ENCODE peak calls at places on chromosomes 2 and 18, in six cellular contexts. One of them, this sample, is unnamed.

GRCh38 chr2:222907790-222908431 is 47.1 kb downstream of the ACSL3 start:
- DNase-seq in fibroblast of lung: peak
- DNase-seq in GM12864: no peak
- DNase-seq in GM23338: peak
- DNase-seq in endothelial cell: no peak
- DNase-seq in HCT116: no peak
- DNase-seq in this sample: no peak

GRCh38 chr2:147686365-147686764 is 158.5 kb upstream of the ACVR2A start:
- DNase-seq in GM23338: no peak
- DNase-seq in endothelial cell: no peak
- DNase-seq in fibroblast of lung: no peak
- DNase-seq in GM12864: no peak
- DNase-seq in HCT116: no peak
- DNase-seq in this sample: no peak

GRCh38 chr2:77469086-77469485 is 53.1 kb downstream of the LRRTM4 start:
- DNase-seq in GM23338: no peak
- DNase-seq in endothelial cell: no peak
- DNase-seq in fibroblast of lung: no peak
- DNase-seq in HCT116: no peak
- DNase-seq in GM12864: no peak
- DNase-seq in this sample: no peak

GRCh38 chr2:235827585-235827992 is 333.7 kb downstream of the AGAP1 start:
- DNase-seq in HCT116: peak
- DNase-seq in GM12864: no peak
- DNase-seq in endothelial cell: no peak
- DNase-seq in GM23338: no peak
- DNase-seq in fibroblast of lung: peak
- DNase-seq in this sample: no peak

GRCh38 chr2:182415771-182416170 is 11.1 kb downstream of the PDE1A start:
- DNase-seq in endothelial cell: no peak
- DNase-seq in GM23338: no peak
- DNase-seq in GM12864: no peak
- DNase-seq in HCT116: no peak
- DNase-seq in fibroblast of lung: no peak
- DNase-seq in this sample: no peak

GRCh38 chr2:60806988-60807681 is 51.1 kb downstream of the PAPOLG start:
- DNase-seq in fibroblast of lung: peak
- DNase-seq in endothelial cell: no peak
- DNase-seq in GM12864: peak
- DNase-seq in GM23338: no peak
- DNase-seq in HCT116: no peak
- DNase-seq in this sample: peak

GRCh38 chr2:28452534-28453081 is 43.3 kb upstream of the PLB1 start:
- DNase-seq in GM23338: peak
- DNase-seq in endothelial cell: peak
- DNase-seq in HCT116: peak
- DNase-seq in GM12864: no peak
- DNase-seq in fibroblast of lung: peak
- DNase-seq in this sample: peak

GRCh38 chr2:45782436-45782835 is 131.0 kb downstream of the PRKCE start:
- DNase-seq in GM23338: no peak
- DNase-seq in GM12864: no peak
- DNase-seq in HCT116: no peak
- DNase-seq in endothelial cell: no peak
- DNase-seq in fibroblast of lung: no peak
- DNase-seq in this sample: no peak

GRCh38 chr2:109348645-109349554 is 219.9 kb downstream of the SH3RF3 start:
- DNase-seq in endothelial cell: no peak
- DNase-seq in GM12864: no peak
- DNase-seq in GM23338: no peak
- DNase-seq in fibroblast of lung: no peak
- DNase-seq in HCT116: no peak
- DNase-seq in this sample: no peak

GRCh38 chr2:241913703-241914102 is 44.2 kb downstream of the RTP5 start:
- DNase-seq in HCT116: no peak
- DNase-seq in GM23338: no peak
- DNase-seq in GM12864: no peak
- DNase-seq in endothelial cell: no peak
- DNase-seq in fibroblast of lung: no peak
- DNase-seq in this sample: no peak

GRCh38 chr2:73838889-73839539 is 10.3 kb downstream of the STAMBP start:
- DNase-seq in endothelial cell: no peak
- DNase-seq in HCT116: no peak
- DNase-seq in fibroblast of lung: no peak
- DNase-seq in GM12864: no peak
- DNase-seq in GM23338: no peak
- DNase-seq in this sample: no peak

GRCh38 chr18:62523631-62524442 is 1.0 kb downstream of the ZCCHC2 start:
- DNase-seq in GM12864: no peak
- DNase-seq in fibroblast of lung: peak
- DNase-seq in endothelial cell: peak
- DNase-seq in HCT116: no peak
- DNase-seq in GM23338: peak
- DNase-seq in this sample: no peak

GRCh38 chr2:101860157-101860556 is 131.6 kb upstream of the IL1R2 start:
- DNase-seq in HCT116: no peak
- DNase-seq in fibroblast of lung: no peak
- DNase-seq in GM23338: peak
- DNase-seq in endothelial cell: no peak
- DNase-seq in GM12864: no peak
- DNase-seq in this sample: no peak

GRCh38 chr2:172993924-172994717 is 81.5 kb upstream of the MAP3K20 start:
- DNase-seq in GM12864: no peak
- DNase-seq in GM23338: no peak
- DNase-seq in HCT116: no peak
- DNase-seq in fibroblast of lung: no peak
- DNase-seq in endothelial cell: no peak
- DNase-seq in this sample: no peak

GRCh38 chr2:102181919-102182635 is 4.7 kb upstream of the IL1RL2 start:
- DNase-seq in GM12864: no peak
- DNase-seq in HCT116: no peak
- DNase-seq in fibroblast of lung: peak
- DNase-seq in endothelial cell: no peak
- DNase-seq in GM23338: no peak
- DNase-seq in this sample: no peak

GRCh38 chr2:242020196-242021004 is 150.9 kb downstream of the RTP5 start:
- DNase-seq in fibroblast of lung: peak
- DNase-seq in GM23338: no peak
- DNase-seq in HCT116: no peak
- DNase-seq in endothelial cell: no peak
- DNase-seq in GM12864: no peak
- DNase-seq in this sample: no peak

GRCh38 chr2:4673025-4673489 is 969.7 kb downstream of the DCDC2C start:
- DNase-seq in HCT116: no peak
- DNase-seq in endothelial cell: no peak
- DNase-seq in GM23338: peak
- DNase-seq in fibroblast of lung: peak
- DNase-seq in GM12864: no peak
- DNase-seq in this sample: no peak

GRCh38 chr2:70995227-70995729 is 605 bp upstream of the TEX261 start:
- DNase-seq in GM12864: no peak
- DNase-seq in fibroblast of lung: peak
- DNase-seq in HCT116: peak
- DNase-seq in endothelial cell: no peak
- DNase-seq in GM23338: peak
- DNase-seq in this sample: no peak

GRCh38 chr2:74188018-74188601 is 9.4 kb upstream of the MOB1A start:
- DNase-seq in HCT116: peak
- DNase-seq in GM23338: peak
- DNase-seq in endothelial cell: no peak
- DNase-seq in fibroblast of lung: peak
- DNase-seq in GM12864: no peak
- DNase-seq in this sample: no peak

GRCh38 chr2:131076707-131077106 is 16.6 kb downstream of the FAM168B start:
- DNase-seq in fibroblast of lung: peak
- DNase-seq in GM23338: no peak
- DNase-seq in GM12864: no peak
- DNase-seq in HCT116: no peak
- DNase-seq in endothelial cell: no peak
- DNase-seq in this sample: no peak

GRCh38 chr2:220664272-220665107 is 907.6 kb downstream of the EPHA4 start:
- DNase-seq in HCT116: no peak
- DNase-seq in GM12864: no peak
- DNase-seq in fibroblast of lung: peak
- DNase-seq in GM23338: no peak
- DNase-seq in endothelial cell: no peak
- DNase-seq in this sample: no peak

GRCh38 chr2:134636714-134637113 is 82.1 kb downstream of the TMEM163 start:
- DNase-seq in endothelial cell: no peak
- DNase-seq in GM23338: no peak
- DNase-seq in HCT116: no peak
- DNase-seq in GM12864: no peak
- DNase-seq in fibroblast of lung: no peak
- DNase-seq in this sample: no peak

DNA sequence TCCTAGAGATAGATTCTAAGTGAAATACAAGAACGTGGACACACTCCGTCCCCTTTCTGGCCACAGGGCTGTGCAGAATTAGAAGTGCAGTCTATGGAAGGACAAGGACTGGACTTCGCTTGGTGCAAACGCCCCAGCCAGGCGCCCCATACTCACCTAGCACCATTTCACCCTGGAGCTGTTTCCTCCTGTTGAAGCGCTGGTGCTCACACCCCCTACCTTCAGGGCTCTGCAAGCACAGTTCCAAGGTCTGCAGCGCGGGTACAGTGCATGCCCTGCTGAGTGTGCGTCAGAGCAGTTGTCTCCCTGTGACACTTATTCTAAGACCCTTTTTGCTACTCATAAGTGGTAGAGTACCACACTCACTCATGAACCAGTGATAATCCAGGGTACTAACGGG is 3.0 kb downstream of the HPCAL1 start:
- DNase-seq in endothelial cell: peak
- DNase-seq in GM23338: peak
- DNase-seq in GM12864: no peak
- DNase-seq in HCT116: no peak
- DNase-seq in fibroblast of lung: no peak
- DNase-seq in this sample: no peak
- TF ChIP-seq CTCF in endothelial cell: no peak
- TF ChIP-seq CTCF in GM23338: peak
- TF ChIP-seq CTCF in GM12864: peak
- TF ChIP-seq CTCF in HCT116: peak
- TF ChIP-seq CTCF in fibroblast of lung: no peak
- TF ChIP-seq CTCF in this sample: no peak

GRCh38 chr2:36376992-36377738 is 21.6 kb downstream of the CRIM1 start:
- DNase-seq in GM12864: no peak
- DNase-seq in GM23338: peak
- DNase-seq in fibroblast of lung: no peak
- DNase-seq in HCT116: no peak
- DNase-seq in endothelial cell: no peak
- DNase-seq in this sample: no peak
- TF ChIP-seq CTCF in GM12864: no peak
- TF ChIP-seq CTCF in GM23338: no peak
- TF ChIP-seq CTCF in fibroblast of lung: no peak
- TF ChIP-seq CTCF in HCT116: peak
- TF ChIP-seq CTCF in endothelial cell: no peak
- TF ChIP-seq CTCF in this sample: no peak

GRCh38 chr2:230322561-230323384 is 4.2 kb upstream of the SP140L start:
- DNase-seq in GM12864: no peak
- DNase-seq in HCT116: no peak
- DNase-seq in GM23338: no peak
- DNase-seq in endothelial cell: no peak
- DNase-seq in fibroblast of lung: no peak
- DNase-seq in this sample: no peak
- TF ChIP-seq CTCF in GM12864: no peak
- TF ChIP-seq CTCF in HCT116: no peak
- TF ChIP-seq CTCF in GM23338: no peak
- TF ChIP-seq CTCF in endothelial cell: no peak
- TF ChIP-seq CTCF in fibroblast of lung: no peak
- TF ChIP-seq CTCF in this sample: no peak

GRCh38 chr2:112577756-112578155 is 6.7 kb upstream of the CHCHD5 start:
- DNase-seq in fibroblast of lung: peak
- DNase-seq in GM12864: no peak
- DNase-seq in GM23338: peak
- DNase-seq in endothelial cell: no peak
- DNase-seq in HCT116: no peak
- DNase-seq in this sample: no peak
- TF ChIP-seq CTCF in fibroblast of lung: peak
- TF ChIP-seq CTCF in GM12864: no peak
- TF ChIP-seq CTCF in GM23338: peak
- TF ChIP-seq CTCF in endothelial cell: no peak
- TF ChIP-seq CTCF in HCT116: peak
- TF ChIP-seq CTCF in this sample: no peak

DNA sequence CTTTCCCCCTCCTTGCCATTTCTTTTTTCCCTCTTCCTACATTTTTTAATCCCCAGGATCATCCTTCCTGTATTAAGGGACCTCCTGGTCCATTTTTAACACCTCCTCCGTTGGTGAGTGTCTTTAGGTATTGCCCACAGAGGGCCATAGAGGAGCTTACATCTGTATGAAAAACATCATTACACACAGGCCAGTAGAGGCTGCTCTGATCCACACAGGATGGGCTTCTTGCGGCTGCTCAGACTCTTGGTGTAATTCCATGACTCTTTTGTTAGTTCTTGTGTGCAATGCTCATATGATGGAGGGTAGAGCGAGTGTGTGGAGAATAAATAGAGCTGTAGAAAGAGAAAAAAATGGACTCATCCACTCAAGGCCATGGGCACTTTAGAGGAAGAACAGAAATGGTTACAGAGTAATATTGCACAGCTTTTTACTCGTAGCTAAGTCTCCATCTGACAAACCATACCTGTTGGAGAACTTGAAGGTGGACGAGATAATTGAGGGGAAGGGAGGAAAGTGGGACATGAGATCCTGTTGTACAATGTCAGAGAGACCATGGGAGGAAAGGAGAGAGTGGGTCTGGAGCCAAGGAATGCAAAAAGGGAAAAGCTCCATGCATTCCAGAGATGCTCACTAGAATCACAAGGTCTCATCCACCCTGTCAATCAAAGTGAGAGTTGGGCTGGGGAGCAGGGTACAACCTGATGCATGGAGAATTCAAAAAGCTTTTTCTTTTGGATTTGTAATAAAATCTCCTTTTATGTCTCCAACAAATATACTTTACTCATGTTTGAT is 129.7 kb upstream of the TNP1 start:
- DNase-seq in endothelial cell: no peak
- DNase-seq in HCT116: no peak
- DNase-seq in GM23338: no peak
- DNase-seq in GM12864: no peak
- DNase-seq in fibroblast of lung: peak
- DNase-seq in this sample: no peak
- TF ChIP-seq CTCF in endothelial cell: no peak
- TF ChIP-seq CTCF in HCT116: no peak
- TF ChIP-seq CTCF in GM23338: no peak
- TF ChIP-seq CTCF in GM12864: no peak
- TF ChIP-seq CTCF in fibroblast of lung: peak
- TF ChIP-seq CTCF in this sample: no peak